ENCODE peak calls at places on chromosomes 7 and 10, in ten cellular contexts. One of them, this sample, is unnamed.

GRCh38 chr7:5012985-5013384 is 32.7 kb upstream of the RBAK start:
- DNase-seq in GM12865: no peak
- DNase-seq in HT-29: no peak
- DNase-seq in CD4-positive, alpha-beta memory T cell: no peak
- DNase-seq in A549: no peak
- DNase-seq in AG08396: no peak
- DNase-seq in stimulated activated CD4-positive, alpha-beta T cell treated with anti-CD3 and anti-CD28 coated beads, Interleukin-15, amount 100 ng/mL, for 1 hour: no peak
- DNase-seq in iPS-NIHi11: no peak
- DNase-seq in activated CD4-positive, alpha-beta T cell treated with anti-CD3 and anti-CD28 coated beads, Interleukin-2, amount 50 U/mL, for 1 hour: no peak
- DNase-seq in left kidney: no peak
- DNase-seq in this sample: no peak

GRCh38 chr7:151866028-151866427 is 10.9 kb downstream of the PRKAG2 start:
- DNase-seq in AG08396: no peak
- DNase-seq in activated CD4-positive, alpha-beta T cell treated with anti-CD3 and anti-CD28 coated beads, Interleukin-2, amount 50 U/mL, for 1 hour: no peak
- DNase-seq in CD4-positive, alpha-beta memory T cell: no peak
- DNase-seq in GM12865: no peak
- DNase-seq in stimulated activated CD4-positive, alpha-beta T cell treated with anti-CD3 and anti-CD28 coated beads, Interleukin-15, amount 100 ng/mL, for 1 hour: no peak
- DNase-seq in iPS-NIHi11: no peak
- DNase-seq in HT-29: no peak
- DNase-seq in left kidney: no peak
- DNase-seq in A549: no peak
- DNase-seq in this sample: peak

GRCh38 chr7:158019726-158020705 is 567.6 kb downstream of the PTPRN2 start:
- DNase-seq in left kidney: no peak
- DNase-seq in CD4-positive, alpha-beta memory T cell: no peak
- DNase-seq in GM12865: no peak
- DNase-seq in AG08396: no peak
- DNase-seq in A549: no peak
- DNase-seq in iPS-NIHi11: no peak
- DNase-seq in stimulated activated CD4-positive, alpha-beta T cell treated with anti-CD3 and anti-CD28 coated beads, Interleukin-15, amount 100 ng/mL, for 1 hour: no peak
- DNase-seq in HT-29: no peak
- DNase-seq in activated CD4-positive, alpha-beta T cell treated with anti-CD3 and anti-CD28 coated beads, Interleukin-2, amount 50 U/mL, for 1 hour: no peak
- DNase-seq in this sample: peak

GRCh38 chr7:33757563-33758165 is 147.7 kb upstream of the BMPER start:
- DNase-seq in left kidney: peak
- DNase-seq in GM12865: peak
- DNase-seq in A549: peak
- DNase-seq in CD4-positive, alpha-beta memory T cell: no peak
- DNase-seq in AG08396: no peak
- DNase-seq in activated CD4-positive, alpha-beta T cell treated with anti-CD3 and anti-CD28 coated beads, Interleukin-2, amount 50 U/mL, for 1 hour: no peak
- DNase-seq in stimulated activated CD4-positive, alpha-beta T cell treated with anti-CD3 and anti-CD28 coated beads, Interleukin-15, amount 100 ng/mL, for 1 hour: no peak
- DNase-seq in HT-29: peak
- DNase-seq in iPS-NIHi11: peak
- DNase-seq in this sample: no peak

GRCh38 chr7:100053201-100053600 is 3.6 kb downstream of the ZSCAN21 start:
- DNase-seq in AG08396: peak
- DNase-seq in left kidney: peak
- DNase-seq in CD4-positive, alpha-beta memory T cell: no peak
- DNase-seq in stimulated activated CD4-positive, alpha-beta T cell treated with anti-CD3 and anti-CD28 coated beads, Interleukin-15, amount 100 ng/mL, for 1 hour: no peak
- DNase-seq in HT-29: peak
- DNase-seq in iPS-NIHi11: peak
- DNase-seq in GM12865: peak
- DNase-seq in activated CD4-positive, alpha-beta T cell treated with anti-CD3 and anti-CD28 coated beads, Interleukin-2, amount 50 U/mL, for 1 hour: no peak
- DNase-seq in A549: peak
- DNase-seq in this sample: no peak

GRCh38 chr10:101438881-101439391 is 85.0 kb downstream of the BTRC start:
- DNase-seq in A549: no peak
- DNase-seq in GM12865: no peak
- DNase-seq in HT-29: no peak
- DNase-seq in AG08396: no peak
- DNase-seq in left kidney: no peak
- DNase-seq in stimulated activated CD4-positive, alpha-beta T cell treated with anti-CD3 and anti-CD28 coated beads, Interleukin-15, amount 100 ng/mL, for 1 hour: no peak
- DNase-seq in activated CD4-positive, alpha-beta T cell treated with anti-CD3 and anti-CD28 coated beads, Interleukin-2, amount 50 U/mL, for 1 hour: no peak
- DNase-seq in CD4-positive, alpha-beta memory T cell: no peak
- DNase-seq in iPS-NIHi11: no peak
- DNase-seq in this sample: no peak

GRCh38 chr7:155407799-155408198 is 50.1 kb upstream of the EN2 start:
- DNase-seq in left kidney: no peak
- DNase-seq in AG08396: no peak
- DNase-seq in activated CD4-positive, alpha-beta T cell treated with anti-CD3 and anti-CD28 coated beads, Interleukin-2, amount 50 U/mL, for 1 hour: no peak
- DNase-seq in GM12865: no peak
- DNase-seq in HT-29: no peak
- DNase-seq in stimulated activated CD4-positive, alpha-beta T cell treated with anti-CD3 and anti-CD28 coated beads, Interleukin-15, amount 100 ng/mL, for 1 hour: no peak
- DNase-seq in CD4-positive, alpha-beta memory T cell: no peak
- DNase-seq in A549: no peak
- DNase-seq in iPS-NIHi11: no peak
- DNase-seq in this sample: no peak

GRCh38 chr10:63093227-63093626 is 39.9 kb upstream of the NRBF2 start:
- DNase-seq in HT-29: no peak
- DNase-seq in CD4-positive, alpha-beta memory T cell: no peak
- DNase-seq in AG08396: no peak
- DNase-seq in left kidney: no peak
- DNase-seq in A549: no peak
- DNase-seq in stimulated activated CD4-positive, alpha-beta T cell treated with anti-CD3 and anti-CD28 coated beads, Interleukin-15, amount 100 ng/mL, for 1 hour: no peak
- DNase-seq in activated CD4-positive, alpha-beta T cell treated with anti-CD3 and anti-CD28 coated beads, Interleukin-2, amount 50 U/mL, for 1 hour: no peak
- DNase-seq in iPS-NIHi11: no peak
- DNase-seq in GM12865: no peak
- DNase-seq in this sample: no peak

GRCh38 chr7:3597243-3597642 is 296.2 kb downstream of the SDK1 start:
- DNase-seq in HT-29: no peak
- DNase-seq in iPS-NIHi11: no peak
- DNase-seq in stimulated activated CD4-positive, alpha-beta T cell treated with anti-CD3 and anti-CD28 coated beads, Interleukin-15, amount 100 ng/mL, for 1 hour: no peak
- DNase-seq in activated CD4-positive, alpha-beta T cell treated with anti-CD3 and anti-CD28 coated beads, Interleukin-2, amount 50 U/mL, for 1 hour: no peak
- DNase-seq in GM12865: peak
- DNase-seq in CD4-positive, alpha-beta memory T cell: no peak
- DNase-seq in AG08396: no peak
- DNase-seq in left kidney: no peak
- DNase-seq in A549: no peak
- DNase-seq in this sample: no peak

This sample was measured in posterior cingulate gyrus.